ENCODE peak calls at places on chromosomes 16 and 17, in six cellular contexts. T, X, E, F, Q and R are unnamed samples.

GRCh38 chr16:50335198-50335958 is 33.4 kb downstream of the BRD7 start:
- DNase-seq in F (peak), T (no peak), Q (no peak), X (no peak), E (no peak), R (no peak)

GRCh38 chr17:80762076-80762475 is 217.4 kb downstream of the RPTOR start:
- DNase-seq in X (no peak), E (no peak), Q (no peak), T (no peak), F (no peak), R (no peak)

GRCh38 chr17:83062818-83063671 is 16.4 kb upstream of the METRNL start:
- DNase-seq in E (no peak), T (no peak), F (peak), Q (no peak), X (no peak), R (no peak)

GRCh38 chr17:46000757-46001156 is 1.7 kb downstream of the STH start:
- DNase-seq in T (no peak), Q (no peak), X (no peak), F (no peak), E (no peak), R (no peak)

GRCh38 chr16:30142672-30143346 is 19.8 kb upstream of the MAPK3 start:
- DNase-seq in X (peak), E (no peak), Q (no peak), T (peak), F (peak), R (peak)

GRCh38 chr17:28622186-28622585 is 8.2 kb upstream of the RSKR start:
- DNase-seq in F (no peak), Q (no peak), T (no peak), E (no peak), X (no peak), R (no peak)

GRCh38 chr16:2786826-2787151 is 571 bp downstream of the PRSS33 start:
- DNase-seq in Q (no peak), X (no peak), F (no peak), E (no peak), T (no peak), R (no peak)

GRCh38 chr16:57146735-57147134 is 39.1 kb downstream of the PSME3IP1 start:
- DNase-seq in X (peak), Q (peak), F (no peak), E (peak), T (peak), R (peak)

GRCh38 chr17:82592289-82592683 is 56.0 kb downstream of the WDR45B start:
- DNase-seq in X (no peak), F (no peak), T (peak), Q (no peak), E (no peak), R (no peak)

GRCh38 chr16:73268311-73268997 is 220.5 kb upstream of the ZFHX3 start:
- DNase-seq in F (no peak), E (no peak), T (no peak), X (no peak), Q (no peak), R (no peak)

GRCh38 chr17:76198702-76199101 is 41.6 kb downstream of the RNF157 start:
- DNase-seq in F (no peak), T (no peak), Q (no peak), X (no peak), E (no peak), R (no peak)

GRCh38 chr17:58060596-58061191 is 22.5 kb upstream of the DYNLL2 start:
- DNase-seq in Q (no peak), E (no peak), T (no peak), F (no peak), X (no peak), R (no peak)

GRCh38 chr16:86080131-86080875 is 181.3 kb downstream of the IRF8 start:
- DNase-seq in Q (no peak), X (no peak), T (no peak), F (no peak), E (no peak), R (no peak)

GRCh38 chr17:75625813-75626486 is 7.3 kb upstream of the SMIM5 start:
- DNase-seq in E (peak), X (no peak), T (peak), Q (peak), F (no peak), R (peak)

GRCh38 chr17:68398731-68399637 is 58.3 kb downstream of the WIPI1 start:
- DNase-seq in E (peak), F (peak), Q (peak), T (peak), X (peak), R (peak)

GRCh38 chr17:45376171-45376564 is 56.5 kb downstream of the ARHGAP27 start:
- DNase-seq in Q (no peak), X (no peak), E (no peak), F (no peak), T (no peak), R (no peak)

GRCh38 chr17:44786551-44787081 is 27.8 kb downstream of the ADAM11 start:
- DNase-seq in T (no peak), Q (no peak), F (no peak), X (no peak), E (no peak), R (no peak)

GRCh38 chr17:19342611-19343255 is 19.8 kb downstream of the B9D1 start:
- DNase-seq in F (no peak), E (no peak), Q (no peak), T (no peak), X (no peak), R (no peak)

GRCh38 chr16:57639172-57639571 is 10.7 kb downstream of the ADGRG1 start:
- DNase-seq in Q (no peak), E (peak), X (no peak), T (no peak), F (no peak), R (no peak)

GRCh38 chr17:82970067-82970466 is 109.3 kb upstream of the METRNL start:
- DNase-seq in E (no peak), Q (no peak), F (no peak), T (no peak), X (no peak), R (no peak)

GRCh38 chr16:56191807-56192643 is 736 bp downstream of the GNAO1 start:
- DNase-seq in E (peak), F (no peak), T (no peak), X (no peak), Q (no peak), R (no peak)

GRCh38 chr17:30207655-30208054 is 27.8 kb downstream of the SLC6A4 start:
- DNase-seq in E (no peak), Q (no peak), T (no peak), F (no peak), X (no peak), R (no peak)

GRCh38 chr17:64133546-64134215 is 3.7 kb upstream of the ERN1 start:
- DNase-seq in Q (peak), T (peak), X (peak), F (no peak), E (no peak), R (peak)

GRCh38 chr17:38456031-38456815 is 28.0 kb downstream of the ARHGAP23 start:
- DNase-seq in T (no peak), E (no peak), F (no peak), Q (peak), X (no peak), R (no peak)

GRCh38 chr16:81665588-81665987 is 113.5 kb upstream of the PLCG2 start:
- DNase-seq in E (no peak), Q (no peak), X (no peak), T (no peak), F (no peak), R (no peak)

GRCh38 chr16:89202422-89203215 is 2.3 kb upstream of the SLC22A31 start:
- DNase-seq in E (peak), Q (no peak), T (peak), F (no peak), X (no peak), R (no peak)